ENCODE peak calls at places on chromosome 12, in four cellular contexts. V, A, U and C are unnamed samples.

GRCh38 chr12:117212563-117213190 is 22.4 kb upstream of the FBXO21 start:
- DNase-seq in U (peak), V (peak), A (peak), C (no peak)

GRCh38 chr12:122943196-122943595 is 23.1 kb downstream of the ABCB9 start:
- DNase-seq in U (no peak), V (no peak), A (no peak), C (no peak)

GRCh38 chr12:10968765-10969456 is 17.8 kb downstream of the TAS2R50 start:
- DNase-seq in V (no peak), U (no peak), A (no peak), C (no peak)

GRCh38 chr12:64810831-64811230 is 13.6 kb upstream of the TBC1D30 start:
- DNase-seq in A (no peak), U (no peak), V (no peak), C (no peak)

GRCh38 chr12:102958073-102958829 is 777 bp downstream of the ASCL1 start:
- DNase-seq in U (no peak), A (no peak), V (peak), C (no peak)

GRCh38 chr12:65894127-65894526 is 69.8 kb downstream of the HMGA2 start:
- DNase-seq in V (no peak), A (no peak), U (no peak), C (no peak)

GRCh38 chr12:110640275-110641025 is 26.5 kb downstream of the TCTN1 start:
- DNase-seq in V (no peak), U (no peak), A (no peak), C (no peak)

GRCh38 chr12:62841841-62842240 is 93.1 kb downstream of the PPM1H start:
- DNase-seq in V (no peak), U (no peak), A (no peak), C (no peak)

GRCh38 chr12:127381681-127382080 is 885.3 kb upstream of the TMEM132C start:
- DNase-seq in V (no peak), U (no peak), A (no peak), C (no peak)

GRCh38 chr12:53325539-53326061 is 4.2 kb upstream of the AAAS start:
- DNase-seq in A (no peak), V (peak), U (peak), C (no peak)

GRCh38 chr12:58285551-58285950 is 344.2 kb downstream of the ATP23 start:
- DNase-seq in U (no peak), V (no peak), A (no peak), C (no peak)

GRCh38 chr12:71594214-71594948 is 69.3 kb downstream of the ZFC3H1 start:
- DNase-seq in A (peak), U (peak), V (peak), C (no peak)

GRCh38 chr12:57757771-57758170 is 2.9 kb downstream of the MARCHF9 start:
- DNase-seq in U (no peak), A (no peak), V (no peak), C (no peak)

GRCh38 chr12:68224613-68225285 is 861 bp downstream of the IL26 start:
- DNase-seq in A (no peak), U (no peak), V (no peak), C (no peak)

GRCh38 chr12:85029456-85029855 is 6.6 kb downstream of the TSPAN19 start:
- DNase-seq in A (peak), V (peak), U (peak), C (no peak)

GRCh38 chr12:32989705-32990104 is 93.1 kb upstream of the PKP2 start:
- DNase-seq in V (no peak), U (no peak), A (no peak), C (no peak)

GRCh38 chr12:32987526-32987925 is 90.9 kb upstream of the PKP2 start:
- DNase-seq in V (no peak), U (no peak), A (no peak), C (no peak)

GRCh38 chr12:32993404-32993803 is 96.8 kb upstream of the PKP2 start:
- DNase-seq in V (no peak), U (no peak), A (no peak), C (no peak)

GRCh38 chr12:32983968-32984367 is 87.4 kb upstream of the PKP2 start:
- DNase-seq in V (no peak), U (no peak), A (peak), C (no peak)

DNA sequence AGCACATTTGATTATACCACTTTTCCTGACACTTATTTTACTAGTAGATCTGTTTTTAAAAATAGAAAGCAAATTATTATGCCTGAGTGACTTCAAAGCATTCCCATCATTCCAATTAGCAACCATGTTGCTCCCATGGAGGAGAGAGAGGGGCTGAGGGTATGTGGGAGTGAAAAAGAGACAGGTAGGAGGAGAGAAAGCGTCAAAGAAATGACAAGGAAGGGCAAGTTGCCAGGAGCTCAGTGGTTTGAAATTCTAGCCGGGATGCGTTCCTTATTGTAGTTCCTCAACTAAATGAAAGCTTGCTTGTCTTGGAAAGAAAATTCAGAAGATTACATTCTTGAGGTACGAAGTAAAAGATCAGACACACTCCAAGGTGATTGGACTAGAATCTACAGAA is 92.4 kb upstream of the PKP2 start:
- DNase-seq in V (no peak), A (no peak), U (no peak), C (no peak)
- TF ChIP-seq CHD4 in V (no peak), A (no peak), U (no peak), C (no peak)

DNA sequence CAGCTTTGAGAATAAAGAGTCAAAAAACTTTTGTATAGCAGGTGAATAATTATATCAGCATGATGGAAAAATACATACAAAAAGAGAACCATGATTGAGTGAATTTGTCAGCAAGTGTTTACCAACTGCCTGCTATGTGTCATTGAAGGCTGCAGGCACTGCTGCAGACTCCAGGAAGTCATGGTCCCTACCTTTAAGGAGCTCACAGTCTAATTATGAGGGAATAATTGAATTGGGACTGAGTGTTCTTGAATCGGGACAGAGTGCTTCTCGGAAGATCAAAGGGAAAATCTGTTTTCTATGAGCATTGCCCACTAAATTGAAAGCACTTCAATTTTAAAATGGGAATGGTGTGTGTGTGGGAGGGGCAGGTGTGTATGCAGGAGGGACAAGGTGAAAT is 9.5 kb downstream of the OR10AD1 start:
- DNase-seq in V (no peak), U (no peak), A (no peak), C (no peak)
- TF ChIP-seq CHD4 in V (no peak), U (no peak), A (no peak), C (no peak)

GRCh38 chr12:13094349-13094748 is 9.1 kb downstream of the GSG1 start:
- DNase-seq in A (no peak), V (no peak), U (no peak), C (no peak)
- TF ChIP-seq CHD4 in A (no peak), V (no peak), U (no peak), C (no peak)

GRCh38 chr12:69401940-69402339 is 42.4 kb downstream of the YEATS4 start:
- DNase-seq in V (no peak), A (no peak), U (no peak), C (no peak)

GRCh38 chr12:69404851-69405365 is 45.4 kb downstream of the YEATS4 start:
- DNase-seq in V (no peak), A (no peak), U (no peak), C (no peak)

GRCh38 chr12:69406217-69406616 is 46.7 kb downstream of the YEATS4 start:
- DNase-seq in U (no peak), V (no peak), A (no peak), C (no peak)

GRCh38 chr12:69410571-69410970 is 51.0 kb downstream of the YEATS4 start:
- DNase-seq in A (no peak), U (no peak), V (no peak), C (no peak)

GRCh38 chr12:69405466-69405865 is 45.9 kb downstream of the YEATS4 start:
- DNase-seq in A (no peak), V (peak), U (peak), C (no peak)
- TF ChIP-seq CHD4 in A (no peak), V (no peak), U (no peak), C (no peak)

GRCh38 chr12:120373683-120374082 is 4.7 kb upstream of the MSI1 start:
- DNase-seq in U (no peak), V (no peak), A (no peak), C (no peak)

GRCh38 chr12:120376416-120376815 is 7.5 kb upstream of the MSI1 start:
- DNase-seq in V (no peak), A (no peak), U (no peak), C (no peak)

GRCh38 chr12:120376009-120376408 is 7.0 kb upstream of the MSI1 start:
- DNase-seq in V (no peak), U (no peak), A (no peak), C (no peak)

GRCh38 chr12:120377611-120378010 is 8.6 kb upstream of the MSI1 start:
- DNase-seq in U (no peak), A (no peak), V (no peak), C (no peak)

GRCh38 chr12:120376890-120377572 is 8.1 kb upstream of the MSI1 start:
- DNase-seq in A (no peak), U (no peak), V (no peak), C (no peak)
- TF ChIP-seq CHD4 in A (no peak), U (no peak), V (no peak), C (no peak)

DNA sequence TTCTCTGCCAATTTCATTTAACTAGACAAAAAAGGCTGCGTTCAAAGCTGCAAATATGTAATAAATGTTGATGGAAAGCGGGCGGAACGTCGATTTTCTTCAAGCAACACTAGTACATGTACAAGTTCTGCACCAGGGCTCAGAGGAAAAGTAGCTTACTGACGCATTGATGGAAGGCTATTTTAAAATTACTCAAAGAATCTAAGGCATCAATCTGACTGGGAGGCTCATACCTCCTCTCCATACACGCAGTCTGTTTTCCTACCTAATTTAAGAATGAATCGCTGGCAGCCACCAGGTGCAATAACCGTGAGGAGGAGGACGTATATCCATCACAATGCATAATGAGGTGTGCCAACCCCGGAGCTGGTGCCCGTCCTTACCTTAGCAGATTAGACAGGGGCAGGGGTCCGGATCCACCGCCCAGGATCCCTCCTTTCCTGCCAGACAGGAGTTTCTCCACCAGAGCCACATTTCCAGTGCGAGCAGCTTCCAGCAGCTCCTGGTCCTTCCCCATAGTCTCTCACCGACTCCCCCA is 946 bp downstream of the ANKS1B start:
- DNase-seq in V (no peak), A (no peak), U (no peak), C (no peak)
- TF ChIP-seq CHD4 in V (no peak), A (no peak), U (no peak), C (no peak)